ENCODE peak calls at places on chromosomes 7 and 10, in eight cellular contexts. E, X, D, O, P, Y, U and G are unnamed samples.

GRCh38 chr10:31507427-31507826 is 188.4 kb downstream of the ZEB1 start:
- DNase-seq in E (no peak), X (no peak), D (no peak), O (no peak), P (no peak), Y (no peak), U (no peak), G (no peak)

GRCh38 chr7:110809832-110810231 is 281.1 kb upstream of the LRRN3 start:
- DNase-seq in E (no peak), X (no peak), D (no peak), O (no peak), P (no peak), Y (no peak), U (no peak), G (no peak)

GRCh38 chr10:47253651-47254375 is 46.2 kb upstream of the GDF10 start:
- DNase-seq in E (no peak), X (no peak), D (no peak), O (no peak), P (no peak), Y (no peak), U (no peak), G (no peak)

GRCh38 chr7:47543056-47543455 is 38.9 kb downstream of the TNS3 start:
- DNase-seq in E (no peak), X (no peak), D (no peak), O (no peak), P (no peak), Y (no peak), U (no peak), G (no peak)

GRCh38 chr7:95594185-95594584 is 2.1 kb downstream of the PDK4 start:
- DNase-seq in E (no peak), X (no peak), D (no peak), O (no peak), P (no peak), Y (no peak), U (no peak), G (no peak)

GRCh38 chr10:72421895-72422540 is 67.3 kb upstream of the DNAJB12 start:
- DNase-seq in E (no peak), X (no peak), D (no peak), O (no peak), P (no peak), Y (no peak), U (peak; percentile 47), G (no peak)

GRCh38 chr10:93280699-93281366 is 201.3 kb downstream of the MYOF start:
- DNase-seq in E (no peak), X (no peak), D (no peak), O (no peak), P (no peak), Y (no peak), U (peak; percentile 81), G (no peak)

GRCh38 chr10:4847580-4848020 is 21.6 kb downstream of the AKR1E2 start:
- DNase-seq in E (peak; percentile 64), X (no peak), D (no peak), O (no peak), P (peak; percentile 35), Y (peak; percentile 87), U (no peak), G (peak; percentile 14)

GRCh38 chr10:12088919-12089318 is 20.2 kb downstream of the DHTKD1 start:
- DNase-seq in E (no peak), X (peak; percentile 46), D (no peak), O (no peak), P (no peak), Y (no peak), U (no peak), G (no peak)

GRCh38 chr10:121864168-121864567 is 63.7 kb downstream of the ATE1 start:
- DNase-seq in E (no peak), X (no peak), D (no peak), O (no peak), P (no peak), Y (no peak), U (no peak), G (no peak)

GRCh38 chr7:11517853-11518252 is 314.1 kb downstream of the THSD7A start:
- DNase-seq in E (no peak), X (no peak), D (no peak), O (no peak), P (no peak), Y (no peak), U (peak; percentile 33), G (no peak)

GRCh38 chr7:69269756-69270155 is 328.5 kb upstream of the AUTS2 start:
- DNase-seq in E (no peak), X (no peak), D (no peak), O (no peak), P (no peak), Y (no peak), U (no peak), G (no peak)

GRCh38 chr7:36011588-36011965 is 141.5 kb upstream of the EEPD1 start:
- DNase-seq in E (no peak), X (no peak), D (no peak), O (no peak), P (no peak), Y (no peak), U (peak; percentile 5), G (no peak)

GRCh38 chr7:30464231-30464660 is 14.3 kb downstream of the NOD1 start:
- DNase-seq in E (peak; percentile 16), X (no peak), D (no peak), O (no peak), P (no peak), Y (peak; percentile 48), U (no peak), G (no peak)

GRCh38 chr7:69748530-69748929 is 150.3 kb downstream of the AUTS2 start:
- DNase-seq in E (no peak), X (no peak), D (no peak), O (no peak), P (no peak), Y (no peak), U (no peak), G (no peak)

GRCh38 chr10:73796766-73797165 is 11.4 kb downstream of the ZSWIM8 start:
- DNase-seq in E (no peak), X (peak; percentile 37), D (no peak), O (no peak), P (no peak), Y (no peak), U (no peak), G (no peak)

GRCh38 chr10:29689001-29689400 is 54.2 kb upstream of the SVIL start:
- DNase-seq in E (peak; percentile 56), X (no peak), D (no peak), O (no peak), P (no peak), Y (peak; percentile 80), U (no peak), G (no peak)

GRCh38 chr7:37353949-37354660 is 94.6 kb downstream of the ELMO1 start:
- DNase-seq in E (no peak), X (no peak), D (no peak), O (no peak), P (no peak), Y (no peak), U (no peak), G (no peak)

GRCh38 chr7:37349979-37350590 is 98.6 kb downstream of the ELMO1 start:
- DNase-seq in E (no peak), X (no peak), D (no peak), O (no peak), P (no peak), Y (no peak), U (no peak), G (no peak)

GRCh38 chr7:37352251-37352650 is 96.4 kb downstream of the ELMO1 start:
- DNase-seq in E (no peak), X (no peak), D (no peak), O (no peak), P (no peak), Y (no peak), U (no peak), G (no peak)

GRCh38 chr7:37354661-37355131 is 94.0 kb downstream of the ELMO1 start:
- DNase-seq in E (no peak), X (peak; percentile 73), D (no peak), O (no peak), P (peak; percentile 7), Y (peak; percentile 19), U (no peak), G (no peak)

GRCh38 chr7:37352974-37353948 is 95.4 kb downstream of the ELMO1 start:
- DNase-seq in E (no peak), X (no peak), D (peak; percentile 53), O (peak; percentile 90), P (no peak), Y (no peak), U (peak; percentile 31), G (no peak)
- TF ChIP-seq CTCF in E (no peak), X (peak; percentile 45), D (peak; percentile 93), O (peak; percentile 97), P (no peak), Y (no peak), U (peak; percentile 48), G (peak; percentile 86)

DNA sequence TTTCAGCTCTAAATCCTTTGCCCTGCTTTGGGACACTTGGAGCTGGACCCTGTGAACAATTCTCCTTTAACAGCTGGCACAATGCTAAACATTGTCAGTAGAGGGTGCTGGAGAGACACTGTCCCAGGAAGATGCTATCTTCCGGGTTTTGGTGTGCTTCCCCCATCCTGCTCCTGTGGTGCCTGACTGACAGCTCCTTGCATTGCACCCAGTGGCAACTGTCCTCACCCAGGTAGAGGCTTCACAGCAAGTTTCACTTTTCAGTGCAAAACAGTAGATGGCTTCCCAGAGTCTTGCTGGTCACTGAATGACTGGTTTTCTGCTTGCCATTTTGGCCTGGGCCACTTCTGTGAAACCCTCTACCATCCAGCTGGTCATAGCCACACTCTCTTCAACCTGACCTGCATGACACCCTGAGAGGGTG is 77.3 kb downstream of the CDC14C start:
- DNase-seq in E (no peak), X (no peak), D (peak; percentile 34), O (peak; percentile 78), P (peak; percentile 7), Y (peak; percentile 0), U (peak; percentile 75), G (peak; percentile 47)
- TF ChIP-seq CTCF in E (peak; percentile 5), X (peak; percentile 45), D (peak; percentile 54), O (peak; percentile 89), P (peak; percentile 77), Y (no peak), U (peak; percentile 78), G (peak; percentile 63)

GRCh38 chr10:125217986-125218675 is 57.8 kb upstream of the CTBP2 start:
- DNase-seq in E (no peak), X (no peak), D (no peak), O (no peak), P (no peak), Y (no peak), U (no peak), G (no peak)
- TF ChIP-seq CTCF in E (no peak), X (no peak), D (no peak), O (no peak), P (peak; percentile 7), Y (no peak), U (no peak), G (no peak)

GRCh38 chr10:112184052-112184371 is 447 bp upstream of the GPAM start:
- DNase-seq in E (no peak), X (no peak), D (no peak), O (no peak), P (no peak), Y (no peak), U (no peak), G (peak; percentile 29)

GRCh38 chr10:112182808-112183328 is 697 bp downstream of the GPAM start:
- DNase-seq in E (no peak), X (no peak), D (no peak), O (peak; percentile 10), P (no peak), Y (no peak), U (no peak), G (no peak)

GRCh38 chr10:112185959-112186358 is 2.4 kb upstream of the GPAM start:
- DNase-seq in E (no peak), X (no peak), D (no peak), O (no peak), P (no peak), Y (no peak), U (no peak), G (no peak)

GRCh38 chr10:112184379-112184778 is 814 bp upstream of the GPAM start:
- DNase-seq in E (no peak), X (no peak), D (no peak), O (no peak), P (no peak), Y (no peak), U (no peak), G (no peak)

GRCh38 chr10:112183329-112184051 is at the start of gene GPAM:
- DNase-seq in E (peak; percentile 90), X (peak; percentile 97), D (peak; percentile 95), O (peak; percentile 94), P (peak; percentile 62), Y (peak; percentile 89), U (peak; percentile 96), G (peak; percentile 92)
- TF ChIP-seq CTCF in E (no peak), X (no peak), D (no peak), O (no peak), P (no peak), Y (no peak), U (no peak), G (no peak)